ENCODE peak calls at places on chromosomes 16 and 17, in five cellular contexts. B is cardiac fibroblast; X is activated CD4-positive, alpha-beta T cell treated with anti-CD3 and anti-CD28 coated beads, Interleukin-2, amount 50 U/mL, for 48 hours; I is activated CD4-positive, CD25-positive, alpha-beta regulatory T cell; D is fibroblast of lung. P is an unnamed sample.
A peak's percentile ranks its signal among the peaks of the same experiment; 100 is the strongest.

GRCh38 chr16:87834668-87835473 is 34.4 kb downstream of the SLC7A5 start:
- DNase-seq in B (peak; percentile 39), X (no peak), I (no peak), D (peak; percentile 75), P (no peak)

GRCh38 chr16:22969567-22969966 is 155.6 kb downstream of the HS3ST2 start:
- DNase-seq in B (no peak), X (no peak), I (no peak), D (no peak), P (peak; percentile 13)

GRCh38 chr16:47705268-47705667 is 244.1 kb downstream of the PHKB start:
- DNase-seq in B (no peak), X (no peak), I (no peak), D (peak; percentile 24), P (no peak)

GRCh38 chr17:46774108-46774737 is 44.3 kb downstream of the WNT3 start:
- DNase-seq in B (no peak), X (no peak), I (no peak), D (no peak), P (no peak)

GRCh38 chr17:47701603-47702002 is 7.6 kb downstream of the TBKBP1 start:
- DNase-seq in B (no peak), X (no peak), I (no peak), D (no peak), P (no peak)

GRCh38 chr17:30831257-30831656 is 509 bp upstream of the ATAD5 start:
- DNase-seq in B (peak; percentile 14), X (peak; percentile 23), I (no peak), D (no peak), P (no peak)

GRCh38 chr16:50323335-50324011 is 45.3 kb downstream of the BRD7 start:
- DNase-seq in B (peak; percentile 50), X (no peak), I (no peak), D (peak; percentile 60), P (peak; percentile 42)

GRCh38 chr17:288802-289356 is 63.7 kb downstream of the RPH3AL start:
- DNase-seq in B (no peak), X (no peak), I (no peak), D (no peak), P (no peak)

GRCh38 chr16:66265106-66265415 is 101.4 kb upstream of the CDH5 start:
- DNase-seq in B (no peak), X (no peak), I (no peak), D (no peak), P (no peak)

P was measured in HT1080.